ENCODE peak calls at places on chromosomes 13 and 19, in six cellular contexts. One of them, this sample, is unnamed.

GRCh38 chr13:29923554-29924481 is 73.4 kb upstream of the UBL3 start:
- DNase-seq in stomach: peak
- DNase-seq in mesenchymal stem cell: peak
- DNase-seq in IMR-90: peak
- DNase-seq in cardiac fibroblast: peak
- DNase-seq in brain microvascular endothelial cell: peak
- DNase-seq in this sample: peak

GRCh38 chr13:99656092-99656745 is 154.9 kb downstream of the TM9SF2 start:
- DNase-seq in IMR-90: peak
- DNase-seq in mesenchymal stem cell: peak
- DNase-seq in stomach: peak
- DNase-seq in cardiac fibroblast: peak
- DNase-seq in brain microvascular endothelial cell: peak
- DNase-seq in this sample: no peak

GRCh38 chr13:95896302-95896701 is 156.9 kb downstream of the UGGT2 start:
- DNase-seq in cardiac fibroblast: peak
- DNase-seq in stomach: no peak
- DNase-seq in mesenchymal stem cell: no peak
- DNase-seq in brain microvascular endothelial cell: no peak
- DNase-seq in IMR-90: peak
- DNase-seq in this sample: no peak

GRCh38 chr13:19059016-19059780 is 122.4 kb downstream of the TUBA3C start:
- DNase-seq in brain microvascular endothelial cell: no peak
- DNase-seq in IMR-90: no peak
- DNase-seq in mesenchymal stem cell: no peak
- DNase-seq in cardiac fibroblast: no peak
- DNase-seq in stomach: no peak
- DNase-seq in this sample: no peak

GRCh38 chr13:30692108-30692507 is 43.2 kb upstream of the ALOX5AP start:
- DNase-seq in stomach: no peak
- DNase-seq in cardiac fibroblast: no peak
- DNase-seq in IMR-90: no peak
- DNase-seq in brain microvascular endothelial cell: no peak
- DNase-seq in mesenchymal stem cell: no peak
- DNase-seq in this sample: no peak

GRCh38 chr13:83377486-83377885 is 504.8 kb downstream of the SLITRK1 start:
- DNase-seq in cardiac fibroblast: peak
- DNase-seq in mesenchymal stem cell: no peak
- DNase-seq in brain microvascular endothelial cell: peak
- DNase-seq in IMR-90: peak
- DNase-seq in stomach: no peak
- DNase-seq in this sample: peak

GRCh38 chr13:73684286-73684685 is 449.9 kb downstream of the KLF12 start:
- DNase-seq in IMR-90: no peak
- DNase-seq in stomach: no peak
- DNase-seq in cardiac fibroblast: no peak
- DNase-seq in mesenchymal stem cell: no peak
- DNase-seq in brain microvascular endothelial cell: no peak
- DNase-seq in this sample: no peak

GRCh38 chr19:5093297-5093858 is 124.5 kb downstream of the KDM4B start:
- DNase-seq in mesenchymal stem cell: no peak
- DNase-seq in IMR-90: no peak
- DNase-seq in cardiac fibroblast: no peak
- DNase-seq in stomach: peak
- DNase-seq in brain microvascular endothelial cell: no peak
- DNase-seq in this sample: no peak

GRCh38 chr13:78430166-78430791 is 173.1 kb downstream of the POU4F1 start:
- DNase-seq in cardiac fibroblast: no peak
- DNase-seq in brain microvascular endothelial cell: no peak
- DNase-seq in mesenchymal stem cell: no peak
- DNase-seq in IMR-90: no peak
- DNase-seq in stomach: no peak
- DNase-seq in this sample: no peak

GRCh38 chr19:18788782-18789421 is 2.2 kb downstream of the COMP start:
- DNase-seq in cardiac fibroblast: no peak
- DNase-seq in IMR-90: no peak
- DNase-seq in brain microvascular endothelial cell: no peak
- DNase-seq in stomach: no peak
- DNase-seq in mesenchymal stem cell: no peak
- DNase-seq in this sample: no peak
- H3K4me3 ChIP-seq in cardiac fibroblast: no peak
- H3K4me3 ChIP-seq in IMR-90: no peak
- H3K4me3 ChIP-seq in brain microvascular endothelial cell: no peak
- H3K4me3 ChIP-seq in stomach: no peak
- H3K4me3 ChIP-seq in mesenchymal stem cell: no peak
- H3K4me3 ChIP-seq in this sample: no peak

GRCh38 chr19:1068111-1069001 is 1.4 kb downstream of the ARHGAP45 start:
- DNase-seq in mesenchymal stem cell: no peak
- DNase-seq in cardiac fibroblast: no peak
- DNase-seq in IMR-90: no peak
- DNase-seq in brain microvascular endothelial cell: no peak
- DNase-seq in stomach: no peak
- DNase-seq in this sample: no peak
- H3K4me3 ChIP-seq in mesenchymal stem cell: no peak
- H3K4me3 ChIP-seq in cardiac fibroblast: no peak
- H3K4me3 ChIP-seq in IMR-90: no peak
- H3K4me3 ChIP-seq in brain microvascular endothelial cell: no peak
- H3K4me3 ChIP-seq in stomach: peak
- H3K4me3 ChIP-seq in this sample: no peak

GRCh38 chr19:11422163-11423068 is 3.3 kb upstream of the RGL3 start:
- DNase-seq in stomach: peak
- DNase-seq in brain microvascular endothelial cell: peak
- DNase-seq in mesenchymal stem cell: peak
- DNase-seq in cardiac fibroblast: peak
- DNase-seq in IMR-90: no peak
- DNase-seq in this sample: no peak
- H3K4me3 ChIP-seq in stomach: peak
- H3K4me3 ChIP-seq in brain microvascular endothelial cell: peak
- H3K4me3 ChIP-seq in mesenchymal stem cell: peak
- H3K4me3 ChIP-seq in cardiac fibroblast: peak
- H3K4me3 ChIP-seq in IMR-90: peak
- H3K4me3 ChIP-seq in this sample: peak

DNA sequence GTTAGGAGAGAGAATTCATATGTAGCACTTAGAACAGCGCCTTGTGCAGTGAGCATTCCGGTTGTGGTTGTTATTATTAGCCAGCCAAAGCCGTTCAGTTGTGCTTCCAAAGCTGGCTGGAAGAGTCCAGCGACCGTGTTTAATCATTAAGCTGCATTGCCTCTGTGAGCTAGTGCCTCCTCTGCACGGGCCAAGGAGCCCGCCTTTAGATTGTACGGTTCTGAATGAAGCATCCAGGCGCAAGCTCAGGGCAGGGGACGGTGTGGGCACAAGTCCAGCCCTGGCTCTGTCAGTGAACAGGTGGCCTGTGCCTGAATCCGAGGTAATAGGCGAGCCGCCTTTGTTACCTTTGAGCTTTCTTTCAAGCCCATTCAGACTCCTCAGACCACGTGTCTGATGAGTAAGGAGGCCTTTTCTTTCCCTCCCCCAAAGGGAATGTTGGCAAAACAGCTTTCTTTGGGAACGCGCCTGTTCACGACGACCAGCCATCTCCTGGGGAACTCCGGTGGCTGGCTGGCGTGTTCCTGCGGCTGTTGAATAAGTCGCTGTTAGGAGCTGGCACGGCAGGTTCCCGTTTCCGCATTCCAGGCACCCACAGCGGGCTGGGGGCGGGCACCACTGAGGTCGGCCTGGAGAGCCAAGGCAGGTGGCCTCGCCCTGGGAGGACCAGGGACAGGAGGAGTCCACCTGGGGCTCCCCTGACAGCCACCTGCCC is 25.1 kb downstream of the SIPA1L3 start:
- DNase-seq in stomach: peak
- DNase-seq in IMR-90: peak
- DNase-seq in mesenchymal stem cell: peak
- DNase-seq in brain microvascular endothelial cell: peak
- DNase-seq in cardiac fibroblast: peak
- DNase-seq in this sample: no peak
- H3K4me3 ChIP-seq in stomach: peak
- H3K4me3 ChIP-seq in IMR-90: no peak
- H3K4me3 ChIP-seq in mesenchymal stem cell: peak
- H3K4me3 ChIP-seq in brain microvascular endothelial cell: peak
- H3K4me3 ChIP-seq in cardiac fibroblast: no peak
- H3K4me3 ChIP-seq in this sample: peak

DNA sequence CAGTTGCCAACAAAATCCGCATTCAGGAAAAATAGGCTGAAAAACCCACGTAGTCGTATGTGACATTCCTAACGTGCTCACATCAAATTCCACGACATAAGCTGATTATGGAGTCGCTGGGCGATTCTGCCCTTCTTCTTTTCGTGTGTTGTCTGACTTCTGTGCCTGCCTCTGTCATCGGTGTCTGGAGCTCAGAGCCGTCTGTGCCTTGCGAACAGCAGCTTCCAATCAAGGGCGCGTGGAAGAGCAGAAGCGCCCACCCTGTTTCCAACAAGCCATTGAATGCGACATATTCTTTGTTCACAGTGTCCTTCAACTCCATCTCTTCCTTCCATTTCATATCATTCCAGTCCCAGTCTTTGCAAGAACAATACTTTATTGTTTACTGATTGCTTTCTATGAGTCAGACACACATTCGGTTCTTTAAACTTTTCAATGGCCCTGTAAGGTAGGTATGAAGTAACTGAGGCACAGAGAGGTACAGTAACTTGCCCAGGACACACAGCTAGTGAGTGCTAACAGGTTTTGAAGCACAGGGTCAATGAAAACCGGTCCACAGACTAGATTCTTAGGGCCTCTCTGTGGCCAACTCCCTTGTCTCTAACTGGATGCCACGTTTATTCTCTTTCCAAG is 8.1 kb upstream of the ZNF507 start:
- DNase-seq in IMR-90: no peak
- DNase-seq in cardiac fibroblast: peak
- DNase-seq in stomach: no peak
- DNase-seq in mesenchymal stem cell: no peak
- DNase-seq in brain microvascular endothelial cell: no peak
- DNase-seq in this sample: no peak
- H3K4me3 ChIP-seq in IMR-90: peak
- H3K4me3 ChIP-seq in cardiac fibroblast: peak
- H3K4me3 ChIP-seq in stomach: no peak
- H3K4me3 ChIP-seq in mesenchymal stem cell: peak
- H3K4me3 ChIP-seq in brain microvascular endothelial cell: no peak
- H3K4me3 ChIP-seq in this sample: peak

GRCh38 chr13:34638897-34639296 is 303.2 kb upstream of the NBEA start:
- DNase-seq in stomach: no peak
- DNase-seq in IMR-90: no peak
- DNase-seq in mesenchymal stem cell: no peak
- DNase-seq in brain microvascular endothelial cell: no peak
- DNase-seq in cardiac fibroblast: no peak
- DNase-seq in this sample: no peak

GRCh38 chr13:34634443-34634842 is 307.6 kb upstream of the NBEA start:
- DNase-seq in brain microvascular endothelial cell: no peak
- DNase-seq in mesenchymal stem cell: no peak
- DNase-seq in cardiac fibroblast: no peak
- DNase-seq in stomach: no peak
- DNase-seq in IMR-90: no peak
- DNase-seq in this sample: no peak

GRCh38 chr13:34640931-34641330 is 301.1 kb upstream of the NBEA start:
- DNase-seq in mesenchymal stem cell: no peak
- DNase-seq in brain microvascular endothelial cell: no peak
- DNase-seq in cardiac fibroblast: no peak
- DNase-seq in IMR-90: no peak
- DNase-seq in stomach: no peak
- DNase-seq in this sample: no peak

DNA sequence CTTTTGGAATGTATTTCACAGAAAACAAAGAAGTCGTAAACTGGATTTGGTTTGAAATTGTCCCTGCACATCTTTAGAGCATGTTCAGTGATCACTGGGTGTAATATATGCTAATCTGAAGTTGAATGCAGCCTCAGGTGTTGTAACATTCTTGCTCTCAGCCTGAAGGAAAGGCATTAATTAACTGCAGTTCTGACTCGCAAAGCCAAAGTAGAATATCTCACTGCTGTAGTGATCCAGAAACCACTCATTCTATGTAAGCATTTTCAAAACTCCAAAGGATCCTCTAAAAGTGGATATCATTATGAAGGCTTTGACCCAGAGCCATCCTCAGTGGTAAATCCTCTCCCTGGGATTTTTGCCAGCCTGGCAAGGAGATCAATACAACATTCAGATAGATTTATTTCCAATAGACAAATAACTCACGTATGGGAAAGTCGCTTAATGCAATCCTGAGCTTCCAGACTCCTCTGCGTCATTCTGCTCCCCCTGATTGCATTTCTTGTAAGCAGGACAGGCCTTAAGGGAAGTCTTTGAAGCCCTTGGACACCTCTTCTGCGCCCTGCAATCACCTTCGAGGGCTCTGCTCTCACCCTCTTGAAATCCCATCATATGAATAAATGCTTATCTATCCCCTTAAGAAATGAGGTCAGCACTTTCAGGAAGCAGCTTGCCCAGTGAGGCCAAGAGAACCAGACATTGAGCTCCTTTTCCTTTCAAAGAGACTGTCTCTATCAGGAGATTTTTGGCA is 301.7 kb upstream of the NBEA start:
- DNase-seq in cardiac fibroblast: no peak
- DNase-seq in mesenchymal stem cell: no peak
- DNase-seq in stomach: no peak
- DNase-seq in brain microvascular endothelial cell: no peak
- DNase-seq in IMR-90: no peak
- DNase-seq in this sample: no peak
- H3K4me3 ChIP-seq in cardiac fibroblast: no peak
- H3K4me3 ChIP-seq in mesenchymal stem cell: no peak
- H3K4me3 ChIP-seq in stomach: no peak
- H3K4me3 ChIP-seq in brain microvascular endothelial cell: no peak
- H3K4me3 ChIP-seq in IMR-90: no peak
- H3K4me3 ChIP-seq in this sample: no peak

GRCh38 chr19:3187662-3188511 is 2.2 kb downstream of the NCLN start:
- DNase-seq in brain microvascular endothelial cell: no peak
- DNase-seq in stomach: no peak
- DNase-seq in IMR-90: no peak
- DNase-seq in cardiac fibroblast: no peak
- DNase-seq in mesenchymal stem cell: no peak
- DNase-seq in this sample: no peak
- H3K4me3 ChIP-seq in brain microvascular endothelial cell: no peak
- H3K4me3 ChIP-seq in stomach: no peak
- H3K4me3 ChIP-seq in IMR-90: no peak
- H3K4me3 ChIP-seq in cardiac fibroblast: no peak
- H3K4me3 ChIP-seq in mesenchymal stem cell: peak
- H3K4me3 ChIP-seq in this sample: no peak

DNA sequence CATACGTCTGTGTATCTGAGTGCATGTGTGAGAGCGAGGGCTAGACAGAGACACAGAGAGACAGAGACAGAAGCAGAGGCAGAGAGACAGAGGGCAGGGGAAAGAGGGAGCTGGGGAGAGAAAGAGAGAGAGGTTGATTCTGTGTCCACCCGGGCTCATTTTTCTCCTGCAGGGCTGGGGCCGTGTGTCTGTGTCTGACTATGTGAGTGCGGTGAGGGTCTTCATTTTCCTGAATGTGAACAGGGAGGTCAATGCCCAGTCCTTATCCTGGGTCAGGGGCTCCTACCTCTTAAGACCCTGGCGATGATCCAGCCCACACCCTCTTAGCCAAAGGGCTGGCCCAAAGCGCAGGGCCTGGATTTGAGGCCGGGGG is 17.7 kb downstream of the LRRC4B start:
- DNase-seq in brain microvascular endothelial cell: no peak
- DNase-seq in cardiac fibroblast: no peak
- DNase-seq in mesenchymal stem cell: no peak
- DNase-seq in stomach: no peak
- DNase-seq in IMR-90: no peak
- DNase-seq in this sample: no peak
- H3K4me3 ChIP-seq in brain microvascular endothelial cell: no peak
- H3K4me3 ChIP-seq in cardiac fibroblast: no peak
- H3K4me3 ChIP-seq in mesenchymal stem cell: no peak
- H3K4me3 ChIP-seq in stomach: peak
- H3K4me3 ChIP-seq in IMR-90: no peak
- H3K4me3 ChIP-seq in this sample: no peak

GRCh38 chr19:6773323-6773931 is 919 bp downstream of the VAV1 start:
- DNase-seq in mesenchymal stem cell: no peak
- DNase-seq in IMR-90: no peak
- DNase-seq in brain microvascular endothelial cell: no peak
- DNase-seq in stomach: peak
- DNase-seq in cardiac fibroblast: no peak
- DNase-seq in this sample: no peak
- H3K4me3 ChIP-seq in mesenchymal stem cell: no peak
- H3K4me3 ChIP-seq in IMR-90: no peak
- H3K4me3 ChIP-seq in brain microvascular endothelial cell: no peak
- H3K4me3 ChIP-seq in stomach: peak
- H3K4me3 ChIP-seq in cardiac fibroblast: no peak
- H3K4me3 ChIP-seq in this sample: no peak

This sample was measured in skeletal muscle cell.